ENCODE peak calls at places on chromosomes 2 and 18, in seven cellular contexts. One of them, this sample, is unnamed.

GRCh38 chr2:37471994-37472393 is 127.6 kb downstream of the QPCT start:
- DNase-seq in fibroblast of pulmonary artery: peak
- DNase-seq in cardiac fibroblast: peak
- DNase-seq in lower lobe of right lung: no peak
- DNase-seq in spleen: no peak
- DNase-seq in neural crest cell: no peak
- DNase-seq in MM.1S: no peak
- DNase-seq in this sample: no peak

GRCh38 chr2:171158790-171159325 is 1.8 kb downstream of the TLK1 start:
- DNase-seq in fibroblast of pulmonary artery: no peak
- DNase-seq in cardiac fibroblast: no peak
- DNase-seq in lower lobe of right lung: no peak
- DNase-seq in spleen: no peak
- DNase-seq in neural crest cell: no peak
- DNase-seq in MM.1S: no peak
- DNase-seq in this sample: peak

GRCh38 chr2:74327627-74328026 is 15.6 kb downstream of the SLC4A5 start:
- DNase-seq in fibroblast of pulmonary artery: no peak
- DNase-seq in cardiac fibroblast: no peak
- DNase-seq in lower lobe of right lung: no peak
- DNase-seq in spleen: no peak
- DNase-seq in neural crest cell: no peak
- DNase-seq in MM.1S: no peak
- DNase-seq in this sample: no peak

GRCh38 chr18:21826196-21826595 is 85.6 kb downstream of the MIB1 start:
- DNase-seq in fibroblast of pulmonary artery: peak
- DNase-seq in cardiac fibroblast: peak
- DNase-seq in lower lobe of right lung: no peak
- DNase-seq in spleen: no peak
- DNase-seq in neural crest cell: no peak
- DNase-seq in MM.1S: peak
- DNase-seq in this sample: no peak

GRCh38 chr2:139791330-139791729 is 1011.1 kb upstream of the NXPH2 start:
- DNase-seq in fibroblast of pulmonary artery: no peak
- DNase-seq in cardiac fibroblast: no peak
- DNase-seq in lower lobe of right lung: no peak
- DNase-seq in spleen: no peak
- DNase-seq in neural crest cell: no peak
- DNase-seq in MM.1S: no peak
- DNase-seq in this sample: no peak

GRCh38 chr2:205815645-205816044 is 133.3 kb downstream of the NRP2 start:
- DNase-seq in fibroblast of pulmonary artery: no peak
- DNase-seq in cardiac fibroblast: no peak
- DNase-seq in lower lobe of right lung: no peak
- DNase-seq in spleen: no peak
- DNase-seq in neural crest cell: no peak
- DNase-seq in MM.1S: no peak
- DNase-seq in this sample: no peak

GRCh38 chr2:181655519-181655918 is 1.4 kb downstream of the CERKL start:
- DNase-seq in fibroblast of pulmonary artery: peak
- DNase-seq in cardiac fibroblast: no peak
- DNase-seq in lower lobe of right lung: no peak
- DNase-seq in spleen: no peak
- DNase-seq in neural crest cell: no peak
- DNase-seq in MM.1S: no peak
- DNase-seq in this sample: no peak

GRCh38 chr18:51513525-51513924 is 316.0 kb upstream of the MEX3C start:
- DNase-seq in fibroblast of pulmonary artery: no peak
- DNase-seq in cardiac fibroblast: no peak
- DNase-seq in lower lobe of right lung: no peak
- DNase-seq in spleen: no peak
- DNase-seq in neural crest cell: no peak
- DNase-seq in MM.1S: no peak
- DNase-seq in this sample: no peak

GRCh38 chr2:234060236-234060635 is 9.7 kb downstream of the SPP2 start:
- DNase-seq in fibroblast of pulmonary artery: no peak
- DNase-seq in cardiac fibroblast: no peak
- DNase-seq in lower lobe of right lung: no peak
- DNase-seq in spleen: no peak
- DNase-seq in neural crest cell: no peak
- DNase-seq in MM.1S: no peak
- DNase-seq in this sample: no peak

GRCh38 chr2:46150445-46150970 is 146.7 kb upstream of the EPAS1 start:
- DNase-seq in fibroblast of pulmonary artery: no peak
- DNase-seq in cardiac fibroblast: no peak
- DNase-seq in lower lobe of right lung: no peak
- DNase-seq in spleen: no peak
- DNase-seq in neural crest cell: no peak
- DNase-seq in MM.1S: no peak
- DNase-seq in this sample: no peak

GRCh38 chr2:237688081-237688480 is 60.7 kb downstream of the LRRFIP1 start:
- DNase-seq in fibroblast of pulmonary artery: no peak
- DNase-seq in cardiac fibroblast: no peak
- DNase-seq in lower lobe of right lung: no peak
- DNase-seq in spleen: no peak
- DNase-seq in neural crest cell: no peak
- DNase-seq in MM.1S: no peak
- DNase-seq in this sample: no peak

GRCh38 chr2:160484859-160485520 is 8.6 kb downstream of the RBMS1 start:
- DNase-seq in fibroblast of pulmonary artery: no peak
- DNase-seq in cardiac fibroblast: no peak
- DNase-seq in lower lobe of right lung: no peak
- DNase-seq in spleen: no peak
- DNase-seq in neural crest cell: no peak
- DNase-seq in MM.1S: no peak
- DNase-seq in this sample: no peak

GRCh38 chr2:232977438-232977971 is 35.6 kb downstream of the NGEF start:
- DNase-seq in fibroblast of pulmonary artery: no peak
- DNase-seq in cardiac fibroblast: no peak
- DNase-seq in lower lobe of right lung: no peak
- DNase-seq in spleen: peak
- DNase-seq in neural crest cell: no peak
- DNase-seq in MM.1S: no peak
- DNase-seq in this sample: no peak

GRCh38 chr2:232981767-232982360 is 31.2 kb downstream of the NGEF start:
- DNase-seq in fibroblast of pulmonary artery: no peak
- DNase-seq in cardiac fibroblast: no peak
- DNase-seq in lower lobe of right lung: no peak
- DNase-seq in spleen: peak
- DNase-seq in neural crest cell: no peak
- DNase-seq in MM.1S: no peak
- DNase-seq in this sample: no peak

GRCh38 chr2:232981356-232981755 is 31.7 kb downstream of the NGEF start:
- DNase-seq in fibroblast of pulmonary artery: no peak
- DNase-seq in cardiac fibroblast: no peak
- DNase-seq in lower lobe of right lung: no peak
- DNase-seq in spleen: peak
- DNase-seq in neural crest cell: no peak
- DNase-seq in MM.1S: no peak
- DNase-seq in this sample: no peak

GRCh38 chr2:232980683-232981082 is 32.4 kb downstream of the NGEF start:
- DNase-seq in fibroblast of pulmonary artery: no peak
- DNase-seq in cardiac fibroblast: peak
- DNase-seq in lower lobe of right lung: no peak
- DNase-seq in spleen: peak
- DNase-seq in neural crest cell: no peak
- DNase-seq in MM.1S: no peak
- DNase-seq in this sample: no peak

GRCh38 chr2:232979871-232980461 is 33.1 kb downstream of the NGEF start:
- DNase-seq in fibroblast of pulmonary artery: peak
- DNase-seq in cardiac fibroblast: peak
- DNase-seq in lower lobe of right lung: no peak
- DNase-seq in spleen: peak
- DNase-seq in neural crest cell: no peak
- DNase-seq in MM.1S: no peak
- DNase-seq in this sample: no peak
- TF ChIP-seq CTCF in fibroblast of pulmonary artery: peak
- TF ChIP-seq CTCF in cardiac fibroblast: peak
- TF ChIP-seq CTCF in lower lobe of right lung: no peak
- TF ChIP-seq CTCF in spleen: no peak
- TF ChIP-seq CTCF in neural crest cell: no peak
- TF ChIP-seq CTCF in MM.1S: no peak
- TF ChIP-seq CTCF in this sample: no peak

GRCh38 chr2:161576421-161576820 is 47.8 kb upstream of the SLC4A10 start:
- DNase-seq in fibroblast of pulmonary artery: no peak
- DNase-seq in cardiac fibroblast: peak
- DNase-seq in lower lobe of right lung: no peak
- DNase-seq in spleen: no peak
- DNase-seq in neural crest cell: no peak
- DNase-seq in MM.1S: no peak
- DNase-seq in this sample: peak
- TF ChIP-seq CTCF in fibroblast of pulmonary artery: peak
- TF ChIP-seq CTCF in cardiac fibroblast: peak
- TF ChIP-seq CTCF in lower lobe of right lung: peak
- TF ChIP-seq CTCF in spleen: no peak
- TF ChIP-seq CTCF in neural crest cell: peak
- TF ChIP-seq CTCF in MM.1S: peak
- TF ChIP-seq CTCF in this sample: no peak

DNA sequence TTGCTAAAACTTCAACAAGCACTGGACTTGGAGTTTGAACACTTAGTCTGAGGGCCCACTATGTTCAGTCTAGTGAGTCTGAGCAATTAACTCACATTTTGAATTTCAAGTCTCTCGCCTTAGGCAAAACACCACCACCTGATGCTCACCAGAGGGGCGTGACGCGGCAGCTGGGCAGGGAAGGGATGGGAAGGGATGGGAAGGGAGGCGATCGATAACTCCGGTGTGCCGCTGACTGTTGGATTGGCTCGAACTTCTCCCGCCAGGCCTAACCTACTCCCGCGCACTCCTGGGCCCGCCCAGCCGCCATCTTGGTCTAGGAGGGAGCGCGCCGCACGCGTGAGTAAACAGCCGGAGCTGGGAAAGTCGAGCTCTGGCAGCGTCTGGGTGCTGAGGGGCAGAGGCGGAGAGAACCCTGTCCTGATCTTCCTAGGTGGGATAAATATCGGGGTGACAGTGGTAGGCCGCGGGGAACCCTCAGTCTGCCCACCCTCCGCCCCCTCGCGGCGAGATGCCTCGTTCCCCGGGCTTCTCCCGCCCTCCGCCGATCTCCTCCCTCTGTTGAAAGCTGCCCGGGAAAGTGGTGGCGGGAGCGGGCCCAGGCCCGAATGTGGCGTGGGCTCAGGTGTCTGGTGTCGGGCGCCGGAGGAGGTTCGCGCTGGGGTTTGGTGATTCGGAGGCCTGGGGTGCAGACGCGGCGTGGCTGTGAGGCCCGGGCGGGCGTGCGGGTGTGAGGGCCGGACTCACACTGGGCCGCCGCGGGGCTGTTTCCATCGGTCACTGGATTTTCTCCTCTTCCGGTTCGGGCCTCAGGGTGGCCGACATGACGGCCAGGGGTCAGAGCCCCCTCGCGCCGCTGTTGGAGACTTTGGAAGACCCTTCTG is at the start of gene RIF1:
- DNase-seq in fibroblast of pulmonary artery: peak
- DNase-seq in cardiac fibroblast: peak
- DNase-seq in lower lobe of right lung: peak
- DNase-seq in spleen: peak
- DNase-seq in neural crest cell: peak
- DNase-seq in MM.1S: peak
- DNase-seq in this sample: peak
- TF ChIP-seq CTCF in fibroblast of pulmonary artery: peak
- TF ChIP-seq CTCF in cardiac fibroblast: peak
- TF ChIP-seq CTCF in lower lobe of right lung: peak
- TF ChIP-seq CTCF in spleen: peak
- TF ChIP-seq CTCF in neural crest cell: peak
- TF ChIP-seq CTCF in MM.1S: peak
- TF ChIP-seq CTCF in this sample: peak

DNA sequence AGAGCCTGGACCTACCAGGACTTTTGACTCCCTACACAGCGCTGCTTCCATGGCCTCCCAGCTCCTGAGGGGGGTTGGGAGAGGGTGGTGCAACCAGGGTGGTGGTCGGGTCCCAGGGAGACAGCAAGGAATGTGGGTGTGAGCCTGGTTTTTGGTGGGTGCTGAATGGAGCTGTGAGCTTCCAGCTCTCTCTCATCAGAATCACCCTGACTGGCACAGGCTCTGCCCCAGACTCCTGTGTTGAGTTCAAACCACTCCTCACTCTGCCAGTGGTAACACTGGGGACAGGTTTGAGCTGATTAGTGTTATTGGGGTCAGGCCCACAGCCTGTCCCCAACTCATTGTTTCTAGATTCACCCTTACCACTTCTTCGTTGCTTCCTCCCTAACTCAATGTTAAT is 50.3 kb upstream of the OTOF start:
- DNase-seq in fibroblast of pulmonary artery: no peak
- DNase-seq in cardiac fibroblast: no peak
- DNase-seq in lower lobe of right lung: no peak
- DNase-seq in spleen: peak
- DNase-seq in neural crest cell: no peak
- DNase-seq in MM.1S: no peak
- DNase-seq in this sample: no peak
- TF ChIP-seq CTCF in fibroblast of pulmonary artery: no peak
- TF ChIP-seq CTCF in cardiac fibroblast: no peak
- TF ChIP-seq CTCF in lower lobe of right lung: no peak
- TF ChIP-seq CTCF in spleen: no peak
- TF ChIP-seq CTCF in neural crest cell: no peak
- TF ChIP-seq CTCF in MM.1S: no peak
- TF ChIP-seq CTCF in this sample: no peak